ENCODE peak calls at places on chromosomes 4 and X, in four cellular contexts. X is PC-9, O is heart left ventricle, I is dorsolateral prefrontal cortex. E is an unnamed sample.

GRCh38 chr4:176313596-176314341 is 6.0 kb upstream of the SPCS3 start:
- DNase-seq in X (no peak), I (no peak), O (no peak), E (no peak)

GRCh38 chrX:108117988-108118387 is 26.4 kb downstream of the ATG4A start:
- DNase-seq in X (no peak), O (no peak), I (no peak), E (no peak)

GRCh38 chr4:167177925-167178324 is 56.4 kb downstream of the SPOCK3 start:
- DNase-seq in I (no peak), X (no peak), O (no peak), E (no peak)

GRCh38 chr4:107893171-107894137 is 37.9 kb upstream of the CYP2U1 start:
- DNase-seq in I (no peak), O (no peak), X (no peak), E (no peak)

GRCh38 chr4:56690393-56690971 is 9.4 kb upstream of the HOPX start:
- DNase-seq in I (no peak), X (no peak), O (no peak), E (no peak)

GRCh38 chr4:165723051-165723805 is 149.8 kb upstream of the TLL1 start:
- DNase-seq in X (no peak), I (no peak), O (no peak), E (no peak)

GRCh38 chr4:153488006-153488718 is 22.0 kb downstream of the TMEM131L start:
- DNase-seq in O (no peak), X (no peak), I (no peak), E (no peak)

GRCh38 chr4:8148785-8149435 is 9.7 kb downstream of the ABLIM2 start:
- DNase-seq in O (no peak), I (no peak), X (no peak), E (no peak)

GRCh38 chr4:122458625-122459024 is 2.1 kb upstream of the IL2 start:
- DNase-seq in O (no peak), X (peak; percentile 61), I (no peak), E (no peak)

GRCh38 chr4:114025176-114025777 is 45.8 kb upstream of the ARSJ start:
- DNase-seq in O (no peak), I (no peak), X (no peak), E (no peak)

GRCh38 chr4:67779631-67780030 is 25.4 kb upstream of the GNRHR start:
- DNase-seq in X (no peak), O (no peak), I (no peak), E (no peak)

GRCh38 chr4:20532096-20532495 is 168.2 kb upstream of the PACRGL start:
- DNase-seq in I (no peak), O (no peak), X (no peak), E (no peak)

GRCh38 chr4:76665721-76666120 is 230.7 kb downstream of the SHROOM3 start:
- DNase-seq in I (no peak), X (no peak), O (no peak), E (no peak)
- H3K27ac ChIP-seq in I (no peak overlapping the region), X (peak overlapping the region; percentile 80), O (no peak overlapping the region), E (no peak overlapping the region)

DNA sequence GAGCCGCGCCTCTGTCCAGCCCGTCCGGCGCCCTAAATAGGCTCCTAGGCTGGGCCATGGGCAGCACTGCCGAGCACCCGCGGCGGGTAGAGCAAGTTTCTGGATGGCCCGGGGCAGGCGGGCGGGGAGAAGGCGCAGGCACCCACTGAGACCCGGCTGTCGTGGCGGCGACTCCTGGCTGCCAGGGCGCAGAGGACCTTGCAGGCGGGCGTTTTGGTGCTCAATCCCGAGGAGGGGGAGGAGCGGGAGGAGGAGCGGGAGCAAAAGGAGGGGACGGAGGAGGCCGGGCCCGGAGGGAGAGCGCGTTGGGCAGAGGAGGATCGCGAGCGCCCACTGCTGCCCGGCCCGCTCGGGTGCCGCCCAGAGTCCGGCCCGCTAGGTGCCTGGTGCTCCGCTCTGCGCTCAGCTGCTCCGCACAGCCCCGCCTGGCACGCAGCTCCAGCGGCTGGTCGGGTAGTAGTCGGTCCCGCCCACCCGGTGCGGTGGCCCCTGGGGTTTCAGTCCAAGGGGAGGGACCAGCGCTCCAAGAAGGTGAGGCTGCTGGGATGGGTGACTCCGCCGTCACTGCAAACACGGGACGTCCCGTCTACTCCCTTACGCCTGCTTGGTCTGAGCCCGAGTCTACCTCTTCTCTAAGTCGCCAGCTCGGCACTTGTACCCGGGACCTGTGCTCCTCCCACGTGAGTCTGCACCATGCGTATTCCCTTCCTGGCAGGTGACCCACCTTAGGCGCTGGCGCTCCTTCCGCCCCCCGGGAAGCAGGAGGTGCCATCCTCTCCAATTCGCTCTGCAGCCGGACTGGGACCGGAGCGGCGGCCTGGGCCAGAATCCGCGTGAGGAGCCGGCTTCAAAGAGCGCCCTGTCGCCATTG is at the start of gene HS3ST1:
- DNase-seq in O (peak; percentile 90), I (peak; percentile 78), X (peak; percentile 87), E (peak; percentile 65)
- H3K27ac ChIP-seq in O (peak within 1 kb of the TSS; percentile 39), I (peak within 1 kb of the TSS; percentile 53), X (peak within 1 kb of the TSS; percentile 90), E (peak within 1 kb of the TSS; percentile 27)

GRCh38 chr4:98653890-98654867 is 4.2 kb downstream of the TSPAN5 start:
- DNase-seq in O (no peak), I (no peak), X (peak; percentile 90), E (no peak)
- H3K27ac ChIP-seq in O (no peak overlapping the region), I (peak overlapping the region; percentile 59), X (peak overlapping the region; percentile 84), E (peak overlapping the region; percentile 46)

DNA sequence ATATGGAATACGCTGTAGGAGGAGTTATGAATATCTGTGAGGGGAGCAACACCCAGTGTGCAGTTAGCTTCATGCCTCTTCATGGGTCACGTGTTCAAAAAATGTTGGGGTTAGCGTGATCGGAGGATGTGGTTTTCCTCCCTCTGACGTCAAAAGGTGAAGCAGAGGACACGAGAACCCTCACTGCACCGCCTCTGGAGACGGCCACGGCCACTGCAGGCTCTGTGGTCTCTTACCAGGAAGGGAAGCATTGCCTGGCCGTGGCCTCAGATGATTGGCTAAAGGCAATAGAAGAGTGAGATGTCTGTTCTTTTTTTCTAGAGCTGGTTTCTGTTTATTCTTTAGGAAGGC is 28.9 kb downstream of the HTT-AS start:
- DNase-seq in O (peak; percentile 79), I (peak; percentile 67), X (no peak), E (no peak)
- H3K27ac ChIP-seq in O (no peak overlapping the region), I (no peak overlapping the region), X (no peak overlapping the region), E (no peak overlapping the region)

GRCh38 chrX:21733705-21734104 is 24.2 kb downstream of the SMPX start:
- DNase-seq in I (no peak), X (no peak), O (no peak), E (no peak)

GRCh38 chrX:21734175-21734574 is 23.7 kb downstream of the SMPX start:
- DNase-seq in I (no peak), O (no peak), X (peak; percentile 65), E (no peak)

GRCh38 chrX:21738145-21738949 is 19.6 kb downstream of the SMPX start:
- DNase-seq in O (no peak), I (no peak), X (no peak), E (no peak)

GRCh38 chrX:21735753-21736127 is 22.2 kb downstream of the SMPX start:
- DNase-seq in X (no peak), O (no peak), I (no peak), E (no peak)

GRCh38 chrX:21735038-21735752 is 22.7 kb downstream of the SMPX start:
- DNase-seq in O (no peak), X (no peak), I (no peak), E (no peak)
- H3K27ac ChIP-seq in O (no peak overlapping the region), X (no peak overlapping the region), I (no peak overlapping the region), E (no peak overlapping the region)

E was measured in substantia nigra.